ENCODE peak calls at places on chromosome 6, in six cellular contexts. W, K, H, Y, X and P are unnamed samples.

GRCh38 chr6:82441047-82441770 is 77.6 kb downstream of the TPBG start:
- DNase-seq in H (no peak), W (no peak), Y (no peak), K (no peak), X (no peak), P (peak; percentile 26)

GRCh38 chr6:169240591-169241390 is 12.9 kb downstream of the THBS2 start:
- DNase-seq in K (no peak), W (no peak), Y (no peak), H (no peak), X (no peak), P (no peak)

GRCh38 chr6:166636191-166636938 is 9.3 kb upstream of the RPS6KA2 start:
- DNase-seq in W (no peak), H (no peak), Y (no peak), X (no peak), K (no peak), P (no peak)

GRCh38 chr6:48835421-48835958 is 627.6 kb downstream of the MMUT start:
- DNase-seq in Y (no peak), H (no peak), K (no peak), W (no peak), X (no peak), P (peak; percentile 16)

GRCh38 chr6:71544028-71544427 is 255.4 kb downstream of the OGFRL1 start:
- DNase-seq in Y (no peak), K (no peak), X (no peak), W (no peak), H (peak; percentile 10), P (no peak)

GRCh38 chr6:149249370-149250357 is 67.8 kb upstream of the TAB2 start:
- DNase-seq in H (no peak), Y (no peak), W (no peak), K (no peak), X (no peak), P (no peak)

GRCh38 chr6:2999621-3000455 is at the start of gene NQO2:
- DNase-seq in W (peak; percentile 94), K (peak; percentile 98), X (peak; percentile 90), Y (peak; percentile 96), H (no peak), P (no peak)

GRCh38 chr6:156687875-156688549 is 89.2 kb upstream of the ARID1B start:
- DNase-seq in K (no peak), H (no peak), Y (peak; percentile 62), W (peak; percentile 9), X (no peak), P (no peak)

GRCh38 chr6:99588618-99589289 is 17.9 kb upstream of the PRDM13 start:
- DNase-seq in W (peak; percentile 44), Y (peak; percentile 78), K (peak; percentile 83), H (no peak), X (no peak), P (peak; percentile 35)

GRCh38 chr6:63347599-63347998 is 27.8 kb upstream of the LGSN start:
- DNase-seq in Y (no peak), H (peak; percentile 60), X (no peak), W (no peak), K (no peak), P (peak; percentile 53)

GRCh38 chr6:163538331-163538730 is 123.8 kb downstream of the QKI start:
- DNase-seq in W (no peak), X (no peak), H (no peak), K (no peak), Y (no peak), P (no peak)

GRCh38 chr6:29763491-29764289 is 40.5 kb downstream of the HLA-F start:
- DNase-seq in H (peak; percentile 52), X (no peak), K (no peak), W (no peak), Y (no peak), P (peak; percentile 52)

DNA sequence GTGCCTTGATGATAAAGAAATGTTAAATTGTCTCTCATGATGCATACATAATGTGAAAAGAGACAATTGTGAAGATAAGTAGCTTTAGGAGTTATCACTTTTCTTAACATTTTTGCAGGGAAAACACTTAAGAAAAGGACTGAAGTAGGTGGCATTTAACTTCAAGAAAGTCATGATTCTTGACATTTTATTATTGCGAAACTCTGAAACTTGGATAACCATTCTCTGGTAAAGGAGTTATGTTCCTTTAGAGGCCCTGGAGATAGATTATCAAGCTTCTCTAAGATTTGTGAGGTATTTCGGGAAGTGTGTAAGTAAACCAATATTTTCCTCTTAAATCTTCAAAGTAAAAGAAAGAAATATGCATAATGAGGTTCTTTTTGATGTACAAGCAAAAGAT is 38.5 kb downstream of the HTR1B start:
- DNase-seq in H (no peak), X (no peak), K (no peak), W (no peak), Y (no peak), P (no peak)
- H3K4me3 ChIP-seq in H (no peak overlapping the region), X (no peak overlapping the region), K (no peak overlapping the region), W (no peak overlapping the region), Y (no peak overlapping the region), P (no peak overlapping the region)

GRCh38 chr6:135141182-135141581 is 39.9 kb upstream of the MYB start:
- DNase-seq in W (no peak), K (no peak), Y (no peak), H (no peak), X (no peak), P (no peak)

GRCh38 chr6:135145509-135145865 is 35.6 kb upstream of the MYB start:
- DNase-seq in W (no peak), X (no peak), Y (no peak), K (no peak), H (no peak), P (no peak)

GRCh38 chr6:135146160-135146920 is 34.8 kb upstream of the MYB start:
- DNase-seq in H (peak; percentile 13), X (no peak), Y (no peak), K (no peak), W (no peak), P (no peak)

GRCh38 chr6:135144678-135145508 is 36.2 kb upstream of the MYB start:
- DNase-seq in H (no peak), Y (no peak), W (no peak), K (no peak), X (no peak), P (no peak)

GRCh38 chr6:135141728-135142127 is 39.4 kb upstream of the MYB start:
- DNase-seq in W (no peak), Y (no peak), K (no peak), X (no peak), H (no peak), P (no peak)
- H3K4me3 ChIP-seq in W (no peak overlapping the region), Y (no peak overlapping the region), K (no peak overlapping the region), X (no peak overlapping the region), H (no peak overlapping the region), P (no peak overlapping the region)

GRCh38 chr6:31464252-31465184 is 33.4 kb upstream of the MICB start:
- DNase-seq in X (no peak), K (no peak), H (no peak), W (no peak), Y (no peak), P (no peak)

GRCh38 chr6:31465718-31466117 is 32.2 kb upstream of the MICB start:
- DNase-seq in K (no peak), W (no peak), Y (no peak), X (no peak), H (no peak), P (no peak)

GRCh38 chr6:31465185-31465536 is 32.8 kb upstream of the MICB start:
- DNase-seq in W (no peak), K (no peak), H (no peak), X (no peak), Y (peak; percentile 48), P (no peak)

GRCh38 chr6:31462026-31462963 is 35.6 kb upstream of the MICB start:
- DNase-seq in W (no peak), Y (no peak), H (no peak), K (no peak), X (no peak), P (no peak)

GRCh38 chr6:31462964-31463940 is 34.7 kb upstream of the MICB start:
- DNase-seq in X (peak; percentile 65), K (peak; percentile 89), Y (peak; percentile 92), H (no peak), W (peak; percentile 87), P (no peak)
- H3K4me3 ChIP-seq in X (peak overlapping the region; percentile 23), K (peak overlapping the region; percentile 74), Y (peak overlapping the region; percentile 24), H (peak overlapping the region; percentile 24), W (peak overlapping the region; percentile 70), P (no peak overlapping the region)

GRCh38 chr6:16836186-16836981 is 75.1 kb upstream of the ATXN1 start:
- DNase-seq in Y (no peak), X (no peak), W (no peak), H (no peak), K (no peak), P (no peak)
- H3K4me3 ChIP-seq in Y (no peak overlapping the region), X (no peak overlapping the region), W (peak overlapping the region; percentile 45), H (peak overlapping the region; percentile 15), K (peak overlapping the region; percentile 40), P (peak overlapping the region; percentile 1)